ENCODE peak calls at places on chromosomes 1 and 21, in eight cellular contexts. O is fibroblast of lung, A is spleen, T is left lung, S is thoracic aorta, L is pancreas, P is PC-9, E is heart right ventricle. Y is an unnamed sample.

GRCh38 chr21:43743934-43744333 is 25.0 kb downstream of the PDXK start:
- DNase-seq in T (no peak), E (no peak), O (no peak), A (no peak), S (no peak), L (no peak), P (no peak), Y (no peak)

GRCh38 chr1:4512622-4513021 is 141.8 kb upstream of the AJAP1 start:
- DNase-seq in E (peak; percentile 75), A (no peak), O (no peak), P (no peak), S (no peak), T (peak; percentile 41), L (no peak), Y (no peak)

GRCh38 chr1:38239258-38239657 is 192.7 kb upstream of the POU3F1 start:
- DNase-seq in A (no peak), T (no peak), P (no peak), L (no peak), S (no peak), E (no peak), O (no peak), Y (no peak)

GRCh38 chr1:98177751-98178150 is 256.9 kb upstream of the DPYD start:
- DNase-seq in O (peak; percentile 60), L (no peak), P (no peak), E (no peak), S (no peak), T (no peak), A (no peak), Y (no peak)

GRCh38 chr1:237473896-237474295 is 416.8 kb downstream of the ZP4 start:
- DNase-seq in L (no peak), O (no peak), P (no peak), S (no peak), E (no peak), A (no peak), T (no peak), Y (no peak)

GRCh38 chr1:2229921-2230700 is 2.0 kb downstream of the SKI start:
- DNase-seq in S (no peak), E (no peak), T (no peak), O (peak; percentile 65), L (no peak), P (no peak), A (peak; percentile 85), Y (peak; percentile 87)

GRCh38 chr21:45080639-45081414 is 6.4 kb downstream of the ADARB1 start:
- DNase-seq in T (no peak), E (no peak), P (no peak), L (no peak), S (no peak), A (no peak), O (peak; percentile 52), Y (no peak)

GRCh38 chr1:59285691-59286090 is 11.2 kb upstream of the FGGY start:
- DNase-seq in S (no peak), O (peak; percentile 20), P (no peak), E (no peak), A (no peak), L (no peak), T (no peak), Y (no peak)

GRCh38 chr1:247328311-247328710 is 3.4 kb downstream of the ZNF496 start:
- DNase-seq in L (no peak), E (no peak), P (no peak), A (peak; percentile 27), S (no peak), T (no peak), O (no peak), Y (no peak)

GRCh38 chr1:247330548-247331171 is 1.0 kb downstream of the ZNF496 start:
- DNase-seq in O (no peak), T (no peak), E (no peak), P (no peak), L (no peak), S (no peak), A (no peak), Y (no peak)

GRCh38 chr1:247331172-247331525 is 518 bp downstream of the ZNF496 start:
- DNase-seq in S (peak; percentile 5), E (peak; percentile 73), A (peak; percentile 92), P (peak; percentile 62), O (peak; percentile 80), L (peak; percentile 72), T (peak; percentile 87), Y (peak; percentile 87)

GRCh38 chr1:247326601-247327135 is 5.0 kb downstream of the ZNF496 start:
- DNase-seq in A (no peak), T (no peak), O (no peak), S (no peak), E (no peak), P (no peak), L (no peak), Y (no peak)

GRCh38 chr1:247329097-247329617 is 2.5 kb downstream of the ZNF496 start:
- DNase-seq in S (no peak), L (no peak), P (no peak), E (no peak), A (peak; percentile 58), O (no peak), T (no peak), Y (no peak)
- H3K4me1 ChIP-seq in S (peaks cover 6% of the 10 kb centered on the region), L (no peaks in the 10 kb centered on the region), P (peaks cover 4% of the 10 kb centered on the region), E (peaks cover 34% of the 10 kb centered on the region), A (peaks cover 10% of the 10 kb centered on the region), O (peaks cover 4% of the 10 kb centered on the region), T (peaks cover 31% of the 10 kb centered on the region), Y (peaks cover 25% of the 10 kb centered on the region)

DNA sequence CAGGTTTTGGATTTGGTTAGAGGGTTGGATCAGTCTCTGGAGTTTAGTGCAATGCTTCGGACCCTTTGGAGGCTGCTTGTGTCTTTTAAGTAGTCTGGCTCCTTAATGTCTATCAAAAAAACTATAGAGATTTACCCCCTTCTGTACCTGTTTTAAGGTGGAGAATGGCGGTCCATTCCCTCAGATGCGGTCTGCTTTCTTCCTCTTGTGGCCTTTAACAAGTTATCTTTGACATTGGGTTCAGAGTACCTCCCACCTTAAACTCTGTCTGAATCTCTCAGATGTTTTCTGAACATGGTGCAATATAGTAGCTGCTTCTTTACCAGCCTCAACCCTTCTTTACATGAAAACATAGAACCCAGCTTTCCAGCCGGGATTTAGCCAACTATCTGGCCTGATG is 2.4 kb downstream of the IPO9 start:
- DNase-seq in T (no peak), A (no peak), S (no peak), P (no peak), E (no peak), L (no peak), O (no peak), Y (no peak)
- H3K4me3 ChIP-seq in T (no peak overlapping the region), A (no peak overlapping the region), S (no peak overlapping the region), P (no peak overlapping the region), E (no peak overlapping the region), L (no peak overlapping the region), O (no peak overlapping the region), Y (no peak overlapping the region)

DNA sequence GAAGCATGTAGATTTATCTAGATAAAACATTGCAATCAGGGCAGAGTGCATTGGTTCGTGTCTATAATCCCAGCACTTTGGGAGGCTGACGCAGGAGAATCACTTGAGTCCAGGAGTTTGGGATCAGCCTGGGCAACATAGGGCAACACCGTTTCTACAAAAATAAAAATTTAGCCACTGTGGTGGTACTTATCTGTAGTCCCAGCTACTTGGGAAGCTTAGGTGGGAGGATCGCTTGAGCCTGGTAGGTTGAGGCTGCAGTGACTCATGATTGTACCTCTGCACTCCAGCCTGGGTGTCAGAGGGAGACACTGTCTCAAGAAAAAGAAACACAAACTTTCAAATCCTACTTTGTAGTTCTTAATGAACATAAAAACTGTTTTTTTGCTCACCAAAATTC is 64.2 kb upstream of the RCC1 start:
- DNase-seq in P (no peak), S (no peak), O (peak; percentile 38), L (no peak), A (no peak), E (no peak), T (no peak), Y (no peak)
- TF ChIP-seq CTCF in P (no peak), S (no peak), O (no peak), L (no peak), A (no peak), E (no peak), T (no peak), Y (no peak)

GRCh38 chr1:204356997-204357396 is 2.7 kb downstream of the PLEKHA6 start:
- DNase-seq in P (no peak), S (no peak), A (no peak), O (no peak), E (no peak), L (no peak), T (no peak), Y (no peak)
- H3K4me1 ChIP-seq in P (no peaks in the 10 kb centered on the region), S (no peaks in the 10 kb centered on the region), A (peaks cover 3% of the 10 kb centered on the region), O (peaks cover 7% of the 10 kb centered on the region), E (peaks cover 27% of the 10 kb centered on the region), L (no peaks in the 10 kb centered on the region), T (no peaks in the 10 kb centered on the region), Y (peaks cover 12% of the 10 kb centered on the region)

GRCh38 chr1:34930702-34931071 is 1.2 kb upstream of the DLGAP3 start:
- DNase-seq in T (no peak), E (no peak), A (no peak), O (no peak), P (no peak), S (no peak), L (no peak), Y (no peak)
- H3K4me3 ChIP-seq in T (no peak overlapping the region), E (no peak overlapping the region), A (no peak overlapping the region), O (no peak overlapping the region), P (no peak overlapping the region), S (no peak overlapping the region), L (no peak overlapping the region), Y (no peak overlapping the region)

GRCh38 chr1:19799233-19799876 is 361 bp downstream of the TMCO4 start:
- DNase-seq in E (peak; percentile 35), L (peak; percentile 75), A (peak; percentile 90), S (no peak), T (peak; percentile 48), O (peak; percentile 41), P (no peak), Y (peak; percentile 83)
- TF ChIP-seq CTCF in E (peak; percentile 44), L (peak; percentile 20), A (peak; percentile 30), S (peak; percentile 44), T (no peak), O (peak; percentile 19), P (peak; percentile 27), Y (peak; percentile 44)

Y was measured in tibial artery.